ENCODE peak calls at places on chromosomes 13 and 19, in ten cellular contexts. O is lung; A is NCI-H526 treated with DMSO at 0.1 percent for 48 hours; B is stimulated activated CD4-positive, alpha-beta T cell treated with anti-CD3 and anti-CD28 coated beads, Interleukin-4, amount 100 ng/mL, for 4 hours; Z is AG09309; X is GM19239; U is stimulated activated CD8-positive, alpha-beta memory T cell treated with anti-CD3 and anti-CD28 coated beads, Interleukin-4, amount 100 ng/mL, for 24 hours; L is fibroblast of the conjunctiva; J is nephron progenitor cell; V is NCI-H2171 treated with DMSO at 0.1 percent for 48 hours. Y is an unnamed sample.

GRCh38 chr13:75797719-75798118 is 161.6 kb downstream of the LMO7 start:
- DNase-seq in O (no peak), A (no peak), B (no peak), Z (no peak), X (no peak), U (no peak), L (no peak), J (no peak), V (no peak), Y (no peak)

GRCh38 chr13:110485604-110486003 is 75.9 kb downstream of the RAB20 start:
- DNase-seq in O (no peak), A (no peak), B (no peak), Z (no peak), X (no peak), U (no peak), L (no peak), J (peak), V (no peak), Y (no peak)

GRCh38 chr19:1107655-1108261 is 4.0 kb downstream of the GPX4 start:
- DNase-seq in O (no peak), A (no peak), B (no peak), Z (no peak), X (no peak), U (no peak), L (no peak), J (no peak), V (no peak), Y (no peak)

GRCh38 chr19:16185925-16186234 is 670 bp downstream of the FAM32A start:
- DNase-seq in O (no peak), A (no peak), B (no peak), Z (no peak), X (no peak), U (no peak), L (no peak), J (no peak), V (no peak), Y (peak)

GRCh38 chr19:2274937-2275535 is 6.9 kb downstream of the PEAK3 start:
- DNase-seq in O (peak), A (no peak), B (no peak), Z (no peak), X (no peak), U (no peak), L (peak), J (peak), V (peak), Y (no peak)

GRCh38 chr13:71054358-71054757 is 812.6 kb downstream of the DACH1 start:
- DNase-seq in O (no peak), A (no peak), B (no peak), Z (no peak), X (no peak), U (no peak), L (no peak), J (no peak), V (no peak), Y (no peak)

GRCh38 chr19:51079486-51080110 is 3.1 kb downstream of the KLK14 start:
- DNase-seq in O (no peak), A (no peak), B (no peak), Z (no peak), X (no peak), U (no peak), L (no peak), J (no peak), V (peak), Y (no peak)

GRCh38 chr19:11138659-11139526 is 16.7 kb downstream of the SPC24 start:
- DNase-seq in O (peak), A (no peak), B (no peak), Z (peak), X (no peak), U (no peak), L (peak), J (peak), V (peak), Y (no peak)

GRCh38 chr19:27775395-27775794 is 1437.6 kb downstream of the UQCRFS1 start:
- DNase-seq in O (no peak), A (no peak), B (no peak), Z (no peak), X (no peak), U (no peak), L (no peak), J (no peak), V (peak), Y (no peak)